ENCODE peak calls at places on chromosomes 5 and 9, in ten cellular contexts. One of them, this sample, is unnamed.

GRCh38 chr5:145937432-145938250 is 1.3 kb downstream of the SH3RF2 start:
- DNase-seq in testis: peak
- DNase-seq in stimulated activated naive CD4-positive, alpha-beta T cell: no peak
- DNase-seq in HTR-8/SVneo: peak
- DNase-seq in stomach: peak
- DNase-seq in Calu3: peak
- DNase-seq in T47D: peak
- DNase-seq in frontal cortex: no peak
- DNase-seq in pons: no peak
- DNase-seq in stimulated activated CD4-positive, alpha-beta T cell treated with anti-CD3 and anti-CD28 coated beads, Interleukin-2, amount 100 ng/mL, for 48 hours: no peak
- DNase-seq in this sample: no peak

GRCh38 chr5:53983568-53984465 is 326.6 kb downstream of the ARL15 start:
- DNase-seq in pons: no peak
- DNase-seq in Calu3: no peak
- DNase-seq in T47D: no peak
- DNase-seq in testis: no peak
- DNase-seq in stimulated activated CD4-positive, alpha-beta T cell treated with anti-CD3 and anti-CD28 coated beads, Interleukin-2, amount 100 ng/mL, for 48 hours: no peak
- DNase-seq in stimulated activated naive CD4-positive, alpha-beta T cell: no peak
- DNase-seq in HTR-8/SVneo: peak
- DNase-seq in stomach: no peak
- DNase-seq in frontal cortex: no peak
- DNase-seq in this sample: no peak

GRCh38 chr5:179878222-179879002 is 19.8 kb upstream of the MRNIP start:
- DNase-seq in stimulated activated naive CD4-positive, alpha-beta T cell: no peak
- DNase-seq in pons: no peak
- DNase-seq in Calu3: no peak
- DNase-seq in HTR-8/SVneo: no peak
- DNase-seq in frontal cortex: no peak
- DNase-seq in T47D: no peak
- DNase-seq in stomach: no peak
- DNase-seq in testis: no peak
- DNase-seq in stimulated activated CD4-positive, alpha-beta T cell treated with anti-CD3 and anti-CD28 coated beads, Interleukin-2, amount 100 ng/mL, for 48 hours: no peak
- DNase-seq in this sample: no peak

GRCh38 chr9:35942286-35942685 is 15.7 kb downstream of the OR2S2 start:
- DNase-seq in testis: no peak
- DNase-seq in stimulated activated CD4-positive, alpha-beta T cell treated with anti-CD3 and anti-CD28 coated beads, Interleukin-2, amount 100 ng/mL, for 48 hours: no peak
- DNase-seq in pons: no peak
- DNase-seq in stimulated activated naive CD4-positive, alpha-beta T cell: no peak
- DNase-seq in HTR-8/SVneo: no peak
- DNase-seq in frontal cortex: no peak
- DNase-seq in T47D: no peak
- DNase-seq in stomach: no peak
- DNase-seq in Calu3: no peak
- DNase-seq in this sample: no peak

GRCh38 chr9:24245988-24246387 is 299.7 kb downstream of the IZUMO3 start:
- DNase-seq in Calu3: no peak
- DNase-seq in T47D: no peak
- DNase-seq in stomach: no peak
- DNase-seq in pons: peak
- DNase-seq in stimulated activated CD4-positive, alpha-beta T cell treated with anti-CD3 and anti-CD28 coated beads, Interleukin-2, amount 100 ng/mL, for 48 hours: no peak
- DNase-seq in frontal cortex: no peak
- DNase-seq in testis: peak
- DNase-seq in HTR-8/SVneo: peak
- DNase-seq in stimulated activated naive CD4-positive, alpha-beta T cell: no peak
- DNase-seq in this sample: peak

GRCh38 chr5:149133795-149134777 is 7.2 kb upstream of the ABLIM3 start:
- DNase-seq in testis: no peak
- DNase-seq in T47D: no peak
- DNase-seq in HTR-8/SVneo: peak
- DNase-seq in Calu3: peak
- DNase-seq in stomach: peak
- DNase-seq in pons: no peak
- DNase-seq in stimulated activated CD4-positive, alpha-beta T cell treated with anti-CD3 and anti-CD28 coated beads, Interleukin-2, amount 100 ng/mL, for 48 hours: no peak
- DNase-seq in stimulated activated naive CD4-positive, alpha-beta T cell: no peak
- DNase-seq in frontal cortex: no peak
- DNase-seq in this sample: no peak

GRCh38 chr5:33313150-33313549 is 127.6 kb upstream of the TARS1 start:
- DNase-seq in HTR-8/SVneo: peak
- DNase-seq in frontal cortex: no peak
- DNase-seq in stomach: no peak
- DNase-seq in Calu3: peak
- DNase-seq in testis: no peak
- DNase-seq in pons: no peak
- DNase-seq in stimulated activated naive CD4-positive, alpha-beta T cell: no peak
- DNase-seq in T47D: no peak
- DNase-seq in stimulated activated CD4-positive, alpha-beta T cell treated with anti-CD3 and anti-CD28 coated beads, Interleukin-2, amount 100 ng/mL, for 48 hours: no peak
- DNase-seq in this sample: no peak

GRCh38 chr5:74945561-74946165 is 79.5 kb upstream of the FAM169A start:
- DNase-seq in frontal cortex: no peak
- DNase-seq in stimulated activated CD4-positive, alpha-beta T cell treated with anti-CD3 and anti-CD28 coated beads, Interleukin-2, amount 100 ng/mL, for 48 hours: peak
- DNase-seq in HTR-8/SVneo: no peak
- DNase-seq in stomach: no peak
- DNase-seq in pons: no peak
- DNase-seq in testis: no peak
- DNase-seq in Calu3: no peak
- DNase-seq in stimulated activated naive CD4-positive, alpha-beta T cell: no peak
- DNase-seq in T47D: no peak
- DNase-seq in this sample: no peak

GRCh38 chr5:79417495-79417894 is 96.4 kb downstream of the HOMER1 start:
- DNase-seq in testis: no peak
- DNase-seq in pons: no peak
- DNase-seq in stimulated activated CD4-positive, alpha-beta T cell treated with anti-CD3 and anti-CD28 coated beads, Interleukin-2, amount 100 ng/mL, for 48 hours: no peak
- DNase-seq in stimulated activated naive CD4-positive, alpha-beta T cell: no peak
- DNase-seq in T47D: no peak
- DNase-seq in frontal cortex: no peak
- DNase-seq in Calu3: no peak
- DNase-seq in stomach: no peak
- DNase-seq in HTR-8/SVneo: no peak
- DNase-seq in this sample: no peak

GRCh38 chr5:31809037-31809910 is 170.3 kb downstream of the PDZD2 start:
- DNase-seq in stomach: peak
- DNase-seq in stimulated activated naive CD4-positive, alpha-beta T cell: no peak
- DNase-seq in Calu3: peak
- DNase-seq in stimulated activated CD4-positive, alpha-beta T cell treated with anti-CD3 and anti-CD28 coated beads, Interleukin-2, amount 100 ng/mL, for 48 hours: peak
- DNase-seq in testis: peak
- DNase-seq in pons: peak
- DNase-seq in T47D: peak
- DNase-seq in frontal cortex: peak
- DNase-seq in HTR-8/SVneo: peak
- DNase-seq in this sample: no peak

GRCh38 chr5:93174930-93175329 is 406.1 kb downstream of the NR2F1-AS1 start:
- DNase-seq in pons: no peak
- DNase-seq in stomach: no peak
- DNase-seq in stimulated activated CD4-positive, alpha-beta T cell treated with anti-CD3 and anti-CD28 coated beads, Interleukin-2, amount 100 ng/mL, for 48 hours: no peak
- DNase-seq in Calu3: no peak
- DNase-seq in HTR-8/SVneo: no peak
- DNase-seq in stimulated activated naive CD4-positive, alpha-beta T cell: no peak
- DNase-seq in T47D: no peak
- DNase-seq in frontal cortex: no peak
- DNase-seq in testis: no peak
- DNase-seq in this sample: no peak

GRCh38 chr5:164335837-164336236 is 830.4 kb downstream of the MAT2B start:
- DNase-seq in Calu3: no peak
- DNase-seq in T47D: no peak
- DNase-seq in testis: no peak
- DNase-seq in stomach: no peak
- DNase-seq in stimulated activated CD4-positive, alpha-beta T cell treated with anti-CD3 and anti-CD28 coated beads, Interleukin-2, amount 100 ng/mL, for 48 hours: no peak
- DNase-seq in HTR-8/SVneo: peak
- DNase-seq in stimulated activated naive CD4-positive, alpha-beta T cell: no peak
- DNase-seq in pons: no peak
- DNase-seq in frontal cortex: no peak
- DNase-seq in this sample: no peak

GRCh38 chr5:1437452-1437851 is 7.8 kb downstream of the SLC6A3 start:
- DNase-seq in stomach: peak
- DNase-seq in pons: no peak
- DNase-seq in HTR-8/SVneo: peak
- DNase-seq in stimulated activated CD4-positive, alpha-beta T cell treated with anti-CD3 and anti-CD28 coated beads, Interleukin-2, amount 100 ng/mL, for 48 hours: no peak
- DNase-seq in testis: no peak
- DNase-seq in frontal cortex: no peak
- DNase-seq in stimulated activated naive CD4-positive, alpha-beta T cell: no peak
- DNase-seq in Calu3: no peak
- DNase-seq in T47D: no peak
- DNase-seq in this sample: no peak

This sample was measured in CMK.